ENCODE peak calls at places on chromosomes 16 and 17, in eight cellular contexts. D is islet precursor cell; P is fibroblast of villous mesenchyme; E is naive thymus-derived CD8-positive, alpha-beta T cell; N is activated CD8-positive, alpha-beta memory T cell treated with anti-CD3 and anti-CD28 coated beads, Interleukin-2, amount 10 ng/mL, durations not matched to agents 7 days and 5 days; Q is NCI-H187 treated with DMSO at 0.1 percent for 48 hours; V is Calu3; R is NCI-H2081. A is an unnamed sample.

GRCh38 chr17:73719588-73720071 is 75.4 kb upstream of the SDK2 start:
- DNase-seq in D (peak), P (peak), E (no peak), N (no peak), Q (peak), V (no peak), R (peak), A (no peak)

GRCh38 chr17:52158450-52159042 is at the start of gene CA10:
- DNase-seq in D (peak), P (no peak), E (no peak), N (no peak), Q (no peak), V (no peak), R (peak), A (no peak)

GRCh38 chr17:44555056-44555455 is 2.2 kb upstream of the FZD2 start:
- DNase-seq in D (no peak), P (no peak), E (no peak), N (no peak), Q (no peak), V (no peak), R (peak), A (no peak)

GRCh38 chr16:87581867-87582220 is 20.5 kb upstream of the JPH3 start:
- DNase-seq in D (peak), P (peak), E (no peak), N (no peak), Q (no peak), V (peak), R (no peak), A (peak)

GRCh38 chr17:21425736-21426135 is 49.6 kb downstream of the KCNJ12 start:
- DNase-seq in D (no peak), P (no peak), E (no peak), N (no peak), Q (no peak), V (no peak), R (no peak), A (no peak)

GRCh38 chr17:9432121-9432866 is 143.3 kb downstream of the STX8 start:
- DNase-seq in D (no peak), P (peak), E (no peak), N (no peak), Q (no peak), V (no peak), R (no peak), A (no peak)

GRCh38 chr17:9169116-9169515 is 147.8 kb downstream of the NTN1 start:
- DNase-seq in D (no peak), P (no peak), E (no peak), N (no peak), Q (no peak), V (no peak), R (no peak), A (no peak)

GRCh38 chr17:4503283-4504005 is 4.8 kb downstream of the SPNS2 start:
- DNase-seq in D (no peak), P (no peak), E (no peak), N (no peak), Q (no peak), V (no peak), R (no peak), A (no peak)

GRCh38 chr16:1095450-1096163 is 437 bp downstream of the C1QTNF8 start:
- DNase-seq in D (no peak), P (no peak), E (no peak), N (no peak), Q (no peak), V (no peak), R (no peak), A (no peak)

GRCh38 chr16:27723711-27724490 is 174.0 kb downstream of the KATNIP start:
- DNase-seq in D (no peak), P (no peak), E (peak), N (no peak), Q (no peak), V (no peak), R (no peak), A (no peak)

GRCh38 chr17:60600490-60601431 is 768 bp downstream of the PPM1D start:
- DNase-seq in D (peak), P (peak), E (peak), N (peak), Q (peak), V (peak), R (peak), A (peak)

GRCh38 chr17:75875182-75875939 is 3.0 kb downstream of the TRIM47 start:
- DNase-seq in D (no peak), P (no peak), E (no peak), N (no peak), Q (no peak), V (peak), R (peak), A (no peak)

GRCh38 chr16:30526137-30526822 is at the start of gene ZNF768:
- DNase-seq in D (peak), P (peak), E (no peak), N (peak), Q (no peak), V (peak), R (no peak), A (peak)

GRCh38 chr16:24580665-24581064 is 41.3 kb downstream of the RBBP6 start:
- DNase-seq in D (no peak), P (peak), E (no peak), N (no peak), Q (no peak), V (no peak), R (no peak), A (peak)

GRCh38 chr16:53372942-53373871 is 61.1 kb upstream of the RBL2 start:
- DNase-seq in D (no peak), P (no peak), E (peak), N (peak), Q (no peak), V (peak), R (peak), A (no peak)

GRCh38 chr17:14019186-14019956 is 49.9 kb upstream of the COX10 start:
- DNase-seq in D (peak), P (peak), E (no peak), N (no peak), Q (no peak), V (no peak), R (no peak), A (peak)

GRCh38 chr16:11669380-11670146 is 1.3 kb downstream of the SNN start:
- DNase-seq in D (peak), P (no peak), E (peak), N (no peak), Q (no peak), V (no peak), R (no peak), A (peak)

GRCh38 chr16:74275031-74275636 is 21.5 kb upstream of the PSMD7 start:
- DNase-seq in D (no peak), P (peak), E (no peak), N (no peak), Q (no peak), V (no peak), R (peak), A (peak)

GRCh38 chr16:30094541-30095165 is 1.4 kb downstream of the YPEL3 start:
- DNase-seq in D (no peak), P (no peak), E (no peak), N (no peak), Q (no peak), V (no peak), R (no peak), A (no peak)

GRCh38 chr17:46910179-46910927 is 12.6 kb upstream of the GOSR2 start:
- DNase-seq in D (no peak), P (no peak), E (no peak), N (no peak), Q (no peak), V (no peak), R (peak), A (no peak)

GRCh38 chr17:63516910-63517824 is 6.0 kb upstream of the KCNH6 start:
- DNase-seq in D (peak), P (peak), E (no peak), N (peak), Q (no peak), V (peak), R (no peak), A (peak)

GRCh38 chr16:68369168-68369567 is 58.3 kb downstream of the PRMT7 start:
- DNase-seq in D (no peak), P (no peak), E (no peak), N (no peak), Q (no peak), V (no peak), R (no peak), A (no peak)

GRCh38 chr16:82684246-82684645 is 57.5 kb downstream of the CDH13 start:
- DNase-seq in D (no peak), P (no peak), E (no peak), N (no peak), Q (no peak), V (no peak), R (no peak), A (no peak)

GRCh38 chr16:52547834-52548215 is 882 bp upstream of the TOX3 start:
- DNase-seq in D (no peak), P (no peak), E (no peak), N (no peak), Q (no peak), V (no peak), R (no peak), A (no peak)

GRCh38 chr17:74698069-74698468 is 14.7 kb downstream of the CD300LF start:
- DNase-seq in D (no peak), P (no peak), E (no peak), N (no peak), Q (no peak), V (no peak), R (no peak), A (no peak)

GRCh38 chr17:17561408-17562144 is 29.9 kb downstream of the PEMT start:
- DNase-seq in D (no peak), P (no peak), E (no peak), N (no peak), Q (no peak), V (no peak), R (no peak), A (no peak)

GRCh38 chr16:441447-441846 is 16.0 kb downstream of the RAB11FIP3 start:
- DNase-seq in D (no peak), P (no peak), E (no peak), N (no peak), Q (no peak), V (no peak), R (peak), A (no peak)

GRCh38 chr17:80761421-80761871 is 216.8 kb downstream of the RPTOR start:
- DNase-seq in D (peak), P (peak), E (no peak), N (peak), Q (no peak), V (peak), R (peak), A (peak)

GRCh38 chr17:4663711-4664110 is 22.2 kb upstream of the ALOX15 start:
- DNase-seq in D (no peak), P (no peak), E (no peak), N (no peak), Q (no peak), V (no peak), R (no peak), A (no peak)

GRCh38 chr17:77881545-77881944 is 77.0 kb upstream of the TNRC6C start:
- DNase-seq in D (peak), P (peak), E (peak), N (peak), Q (no peak), V (peak), R (no peak), A (peak)

GRCh38 chr17:65785109-65785508 is 223.7 kb upstream of the AXIN2 start:
- DNase-seq in D (no peak), P (peak), E (no peak), N (no peak), Q (no peak), V (no peak), R (no peak), A (peak)

A was measured in fibroblast of pulmonary artery.